ENCODE peak calls at places on chromosomes 16 and 17, in five cellular contexts. T, L, I, S and R are unnamed samples.

GRCh38 chr16:30416624-30417298 is 9.4 kb downstream of the ZNF771 start:
- DNase-seq in I (no peak), T (no peak), S (no peak), L (no peak), R (no peak)

GRCh38 chr16:11977206-11978041 is 890 bp downstream of the SNX29 start:
- DNase-seq in S (no peak), I (peak), L (no peak), T (no peak), R (no peak)

GRCh38 chr16:81486555-81487061 is 42.0 kb downstream of the CMIP start:
- DNase-seq in T (no peak), S (peak), I (no peak), L (no peak), R (no peak)

GRCh38 chr16:60031751-60032150 is 1297.6 kb upstream of the GOT2 start:
- DNase-seq in I (no peak), S (no peak), L (no peak), T (no peak), R (no peak)

GRCh38 chr16:26816885-26817571 is 249.7 kb upstream of the C16orf82 start:
- DNase-seq in L (no peak), T (no peak), I (no peak), S (no peak), R (no peak)

GRCh38 chr16:86044241-86044671 is 145.3 kb downstream of the IRF8 start:
- DNase-seq in L (peak), I (peak), S (no peak), T (peak), R (peak)

GRCh38 chr16:27427538-27427937 is 25.6 kb downstream of the IL21R start:
- DNase-seq in S (no peak), L (no peak), T (no peak), I (no peak), R (no peak)

GRCh38 chr16:1035066-1035415 is 37.5 kb upstream of the SSTR5 start:
- DNase-seq in S (no peak), I (no peak), L (no peak), T (no peak), R (no peak)

GRCh38 chr17:19343671-19344151 is 18.8 kb downstream of the B9D1 start:
- DNase-seq in T (no peak), S (no peak), I (no peak), L (peak), R (no peak)

GRCh38 chr16:12289175-12290063 is 312.9 kb downstream of the SNX29 start:
- DNase-seq in S (no peak), T (no peak), L (no peak), I (no peak), R (no peak)

GRCh38 chr17:17419166-17419565 is 57.6 kb upstream of the MED9 start:
- DNase-seq in S (no peak), I (no peak), T (no peak), L (no peak), R (no peak)

GRCh38 chr17:5587431-5588032 is 3.2 kb upstream of the NLRP1 start:
- DNase-seq in T (peak), L (peak), S (no peak), I (peak), R (peak)

GRCh38 chr17:43909537-43910231 is 2.3 kb upstream of the MPP2 start:
- DNase-seq in I (no peak), T (no peak), S (no peak), L (no peak), R (no peak)

GRCh38 chr17:47925677-47925987 is 15.7 kb upstream of the PNPO start:
- DNase-seq in S (no peak), L (no peak), I (no peak), T (no peak), R (no peak)

GRCh38 chr17:66525338-66525737 is 222.9 kb downstream of the PRKCA start:
- DNase-seq in T (no peak), I (no peak), L (no peak), S (peak), R (no peak)

GRCh38 chr17:52383493-52384100 is 225.1 kb upstream of the CA10 start:
- DNase-seq in T (peak), I (peak), L (no peak), S (no peak), R (peak)

GRCh38 chr16:20675488-20676267 is 21.8 kb downstream of the ACSM1 start:
- DNase-seq in T (peak), I (peak), L (no peak), S (no peak), R (peak)

GRCh38 chr16:56675685-56676210 is 6.1 kb downstream of the MT1H start:
- DNase-seq in L (no peak), T (no peak), S (no peak), I (no peak), R (no peak)

GRCh38 chr17:20920813-20921199 is 122.0 kb downstream of the USP22 start:
- DNase-seq in L (no peak), I (no peak), S (no peak), T (no peak), R (no peak)

GRCh38 chr16:85286970-85287814 is 174.9 kb upstream of the CIBAR2 start:
- DNase-seq in L (no peak), T (no peak), S (peak), I (no peak), R (no peak)

GRCh38 chr16:48291303-48291702 is 44.0 kb upstream of the ABCC11 start:
- DNase-seq in L (no peak), T (no peak), I (no peak), S (no peak), R (no peak)

GRCh38 chr16:57532251-57532625 is 4.1 kb downstream of the CCDC102A start:
- DNase-seq in T (no peak), L (peak), S (peak), I (no peak), R (peak)

GRCh38 chr17:76079577-76080206 is 710 bp downstream of the ZACN start:
- DNase-seq in L (no peak), T (no peak), S (no peak), I (no peak), R (no peak)

GRCh38 chr16:77591347-77591746 is 131.0 kb upstream of the NUDT7 start:
- DNase-seq in T (no peak), I (no peak), S (no peak), L (no peak), R (no peak)

GRCh38 chr17:55351027-55351625 is 70.5 kb downstream of the MMD start:
- DNase-seq in T (no peak), I (no peak), S (no peak), L (no peak), R (no peak)

GRCh38 chr17:33390479-33391027 is 97.5 kb upstream of the ASIC2 start:
- DNase-seq in L (no peak), I (no peak), T (no peak), S (no peak), R (no peak)

GRCh38 chr17:47225436-47225858 is 16.3 kb downstream of the MYL4 start:
- DNase-seq in L (no peak), T (peak), S (peak), I (peak), R (no peak)

GRCh38 chr16:19291459-19291858 is 5.9 kb downstream of the CLEC19A start:
- DNase-seq in L (no peak), S (no peak), T (peak), I (no peak), R (no peak)

GRCh38 chr17:13735444-13735843 is 133.7 kb upstream of the HS3ST3A1 start:
- DNase-seq in T (no peak), S (no peak), L (no peak), I (no peak), R (no peak)
- TF ChIP-seq CTCF in T (no peak), S (no peak), L (no peak), I (peak), R (no peak)

GRCh38 chr16:63702981-63703590 is 1418.8 kb downstream of the CDH11 start:
- DNase-seq in S (no peak), I (no peak), T (peak), L (no peak), R (no peak)
- TF ChIP-seq CTCF in S (no peak), I (no peak), T (no peak), L (no peak), R (peak)

GRCh38 chr17:7930841-7931631 is 710 bp downstream of the TRAPPC1 start:
- DNase-seq in S (no peak), T (no peak), I (no peak), L (no peak), R (no peak)

GRCh38 chr17:7931709-7932482 is at the start of the genes CNTROB and TRAPPC1:
- DNase-seq in I (peak), L (peak), S (peak), T (peak), R (peak)

GRCh38 chr17:7932483-7932891 is 481 bp downstream of the CNTROB start:
- DNase-seq in S (no peak), L (peak), I (no peak), T (peak), R (peak)

GRCh38 chr17:7935859-7936258 is 3.9 kb downstream of the CNTROB start:
- DNase-seq in L (no peak), S (no peak), I (no peak), T (no peak), R (no peak)

DNA sequence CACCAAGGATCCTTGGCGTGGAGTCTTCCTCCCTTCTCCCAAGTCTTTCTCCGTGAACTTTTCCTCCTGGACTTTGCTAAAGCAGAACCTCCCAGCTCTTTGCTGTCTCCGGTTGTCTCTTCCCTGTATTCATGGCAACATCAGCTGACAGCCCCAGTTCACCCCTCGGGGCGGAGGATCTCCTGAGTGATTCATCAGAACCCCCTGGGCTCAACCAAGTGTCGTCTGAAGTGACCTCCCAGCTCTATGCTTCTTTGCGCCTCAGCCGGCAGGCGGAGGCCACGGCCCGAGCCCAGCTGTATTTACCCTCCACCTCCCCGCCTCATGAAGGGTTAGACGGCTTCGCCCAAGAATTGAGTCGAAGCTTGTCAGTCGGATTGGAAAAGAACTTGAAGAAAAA is 943 bp downstream of the CNTROB start:
- DNase-seq in I (no peak), L (peak), S (no peak), T (peak), R (peak)
- TF ChIP-seq CTCF in I (no peak), L (no peak), S (no peak), T (no peak), R (peak)

GRCh38 chr16:72530434-72530833 is 358.5 kb upstream of the PMFBP1 start:
- DNase-seq in L (no peak), T (no peak), I (peak), S (no peak), R (no peak)
- TF ChIP-seq CTCF in L (no peak), T (no peak), I (no peak), S (no peak), R (no peak)